ENCODE peak calls at places on chromosome X, in six cellular contexts. One of them, this sample, is unnamed.
A peak's percentile ranks its signal among the peaks of the same experiment; 100 is the strongest.

GRCh38 chrX:21683910-21684309 is 25.8 kb upstream of the KLHL34 start:
- DNase-seq in fibroblast of mammary gland: peak; percentile 67
- DNase-seq in transverse colon: no peak
- DNase-seq in T follicular helper cell: no peak
- DNase-seq in stimulated activated CD8-positive, alpha-beta memory T cell treated with anti-CD3 and anti-CD28 coated beads, Interleukin-2, amount 100 ng/mL, for 48 hours: no peak
- DNase-seq in fibroblast of lung: peak; percentile 65
- DNase-seq in this sample: no peak

GRCh38 chrX:10177620-10178019 is 20.8 kb downstream of the CLCN4 start:
- DNase-seq in fibroblast of mammary gland: peak; percentile 74
- DNase-seq in transverse colon: no peak
- DNase-seq in T follicular helper cell: no peak
- DNase-seq in stimulated activated CD8-positive, alpha-beta memory T cell treated with anti-CD3 and anti-CD28 coated beads, Interleukin-2, amount 100 ng/mL, for 48 hours: no peak
- DNase-seq in fibroblast of lung: peak; percentile 30
- DNase-seq in this sample: no peak

GRCh38 chrX:108261541-108262218 is 170.1 kb downstream of the ATG4A start:
- DNase-seq in fibroblast of mammary gland: peak; percentile 88
- DNase-seq in transverse colon: no peak
- DNase-seq in T follicular helper cell: no peak
- DNase-seq in stimulated activated CD8-positive, alpha-beta memory T cell treated with anti-CD3 and anti-CD28 coated beads, Interleukin-2, amount 100 ng/mL, for 48 hours: no peak
- DNase-seq in fibroblast of lung: peak; percentile 37
- DNase-seq in this sample: no peak

GRCh38 chrX:15468036-15468435 is 25.1 kb downstream of the PIR start:
- DNase-seq in fibroblast of mammary gland: peak; percentile 81
- DNase-seq in transverse colon: peak; percentile 12
- DNase-seq in T follicular helper cell: no peak
- DNase-seq in stimulated activated CD8-positive, alpha-beta memory T cell treated with anti-CD3 and anti-CD28 coated beads, Interleukin-2, amount 100 ng/mL, for 48 hours: no peak
- DNase-seq in fibroblast of lung: peak; percentile 44
- DNase-seq in this sample: no peak

GRCh38 chrX:154097003-154097596 is 417 bp downstream of the MECP2 start:
- DNase-seq in fibroblast of mammary gland: peak; percentile 40
- DNase-seq in transverse colon: peak; percentile 69
- DNase-seq in T follicular helper cell: peak; percentile 62
- DNase-seq in stimulated activated CD8-positive, alpha-beta memory T cell treated with anti-CD3 and anti-CD28 coated beads, Interleukin-2, amount 100 ng/mL, for 48 hours: peak; percentile 48
- DNase-seq in fibroblast of lung: peak; percentile 57
- DNase-seq in this sample: peak; percentile 62

GRCh38 chrX:109684136-109684535 is 48.9 kb downstream of the ACSL4 start:
- DNase-seq in fibroblast of mammary gland: peak; percentile 41
- DNase-seq in transverse colon: no peak
- DNase-seq in T follicular helper cell: no peak
- DNase-seq in stimulated activated CD8-positive, alpha-beta memory T cell treated with anti-CD3 and anti-CD28 coated beads, Interleukin-2, amount 100 ng/mL, for 48 hours: no peak
- DNase-seq in fibroblast of lung: peak; percentile 52
- DNase-seq in this sample: no peak

GRCh38 chrX:650801-651200 is 20.2 kb downstream of the SHOX start:
- DNase-seq in fibroblast of mammary gland: no peak
- DNase-seq in transverse colon: no peak
- DNase-seq in T follicular helper cell: no peak
- DNase-seq in stimulated activated CD8-positive, alpha-beta memory T cell treated with anti-CD3 and anti-CD28 coated beads, Interleukin-2, amount 100 ng/mL, for 48 hours: no peak
- DNase-seq in fibroblast of lung: no peak
- DNase-seq in this sample: no peak

GRCh38 chrX:43605351-43605750 is 50.7 kb upstream of the MAOA start:
- DNase-seq in fibroblast of mammary gland: no peak
- DNase-seq in transverse colon: no peak
- DNase-seq in T follicular helper cell: no peak
- DNase-seq in stimulated activated CD8-positive, alpha-beta memory T cell treated with anti-CD3 and anti-CD28 coated beads, Interleukin-2, amount 100 ng/mL, for 48 hours: no peak
- DNase-seq in fibroblast of lung: no peak
- DNase-seq in this sample: no peak

GRCh38 chrX:151753313-151754041 is 18.9 kb downstream of the CNGA2 start:
- DNase-seq in fibroblast of mammary gland: peak; percentile 58
- DNase-seq in transverse colon: peak; percentile 28
- DNase-seq in T follicular helper cell: no peak
- DNase-seq in stimulated activated CD8-positive, alpha-beta memory T cell treated with anti-CD3 and anti-CD28 coated beads, Interleukin-2, amount 100 ng/mL, for 48 hours: no peak
- DNase-seq in fibroblast of lung: peak; percentile 58
- DNase-seq in this sample: no peak

GRCh38 chrX:147174596-147174995 is 360.1 kb upstream of the CXorf51A start:
- DNase-seq in fibroblast of mammary gland: no peak
- DNase-seq in transverse colon: no peak
- DNase-seq in T follicular helper cell: no peak
- DNase-seq in stimulated activated CD8-positive, alpha-beta memory T cell treated with anti-CD3 and anti-CD28 coated beads, Interleukin-2, amount 100 ng/mL, for 48 hours: no peak
- DNase-seq in fibroblast of lung: no peak
- DNase-seq in this sample: no peak

GRCh38 chrX:11864171-11864570 is 106.1 kb downstream of the MSL3 start:
- DNase-seq in fibroblast of mammary gland: peak; percentile 15
- DNase-seq in transverse colon: no peak
- DNase-seq in T follicular helper cell: no peak
- DNase-seq in stimulated activated CD8-positive, alpha-beta memory T cell treated with anti-CD3 and anti-CD28 coated beads, Interleukin-2, amount 100 ng/mL, for 48 hours: no peak
- DNase-seq in fibroblast of lung: no peak
- DNase-seq in this sample: no peak

This sample was measured in T-helper 9 cell.